ENCODE peak calls at places on chromosome 13, in ten cellular contexts. One of them, this sample, is unnamed.

GRCh38 chr13:73103238-73103637 is 44.4 kb downstream of the KLF5 start:
- DNase-seq in stimulated activated CD4-positive, alpha-beta T cell treated with anti-CD3 and anti-CD28 coated beads, Interleukin-1b, Interleukin-23, amount 100 ng/mL, for 24 hours: no peak
- DNase-seq in uterus: no peak
- DNase-seq in BJ: no peak
- DNase-seq in T-cell: no peak
- DNase-seq in HFF-Myc: no peak
- DNase-seq in activated T-cell treated with anti-CD3 and anti-CD28 coated beads, Interleukin-2, amount 50 U/mL, for 72 hours: no peak
- DNase-seq in posterior vena cava: no peak
- DNase-seq in foreskin fibroblast: no peak
- DNase-seq in progenitor cell of endocrine pancreas: no peak
- DNase-seq in this sample: no peak

GRCh38 chr13:112062619-112063308 is 4.2 kb upstream of the SOX1 start:
- DNase-seq in stimulated activated CD4-positive, alpha-beta T cell treated with anti-CD3 and anti-CD28 coated beads, Interleukin-1b, Interleukin-23, amount 100 ng/mL, for 24 hours: no peak
- DNase-seq in uterus: no peak
- DNase-seq in BJ: no peak
- DNase-seq in T-cell: no peak
- DNase-seq in HFF-Myc: no peak
- DNase-seq in activated T-cell treated with anti-CD3 and anti-CD28 coated beads, Interleukin-2, amount 50 U/mL, for 72 hours: no peak
- DNase-seq in posterior vena cava: no peak
- DNase-seq in foreskin fibroblast: no peak
- DNase-seq in progenitor cell of endocrine pancreas: peak; percentile 65
- DNase-seq in this sample: no peak

GRCh38 chr13:45331123-45331619 is 9.8 kb downstream of the TPT1 start:
- DNase-seq in stimulated activated CD4-positive, alpha-beta T cell treated with anti-CD3 and anti-CD28 coated beads, Interleukin-1b, Interleukin-23, amount 100 ng/mL, for 24 hours: no peak
- DNase-seq in uterus: no peak
- DNase-seq in BJ: no peak
- DNase-seq in T-cell: no peak
- DNase-seq in HFF-Myc: no peak
- DNase-seq in activated T-cell treated with anti-CD3 and anti-CD28 coated beads, Interleukin-2, amount 50 U/mL, for 72 hours: no peak
- DNase-seq in posterior vena cava: no peak
- DNase-seq in foreskin fibroblast: no peak
- DNase-seq in progenitor cell of endocrine pancreas: no peak
- DNase-seq in this sample: no peak

GRCh38 chr13:80036845-80037504 is 304.0 kb downstream of the SPRY2 start:
- DNase-seq in stimulated activated CD4-positive, alpha-beta T cell treated with anti-CD3 and anti-CD28 coated beads, Interleukin-1b, Interleukin-23, amount 100 ng/mL, for 24 hours: no peak
- DNase-seq in uterus: no peak
- DNase-seq in BJ: no peak
- DNase-seq in T-cell: no peak
- DNase-seq in HFF-Myc: no peak
- DNase-seq in activated T-cell treated with anti-CD3 and anti-CD28 coated beads, Interleukin-2, amount 50 U/mL, for 72 hours: no peak
- DNase-seq in posterior vena cava: no peak
- DNase-seq in foreskin fibroblast: no peak
- DNase-seq in progenitor cell of endocrine pancreas: no peak
- DNase-seq in this sample: no peak

GRCh38 chr13:80037505-80037888 is 303.4 kb downstream of the SPRY2 start:
- DNase-seq in stimulated activated CD4-positive, alpha-beta T cell treated with anti-CD3 and anti-CD28 coated beads, Interleukin-1b, Interleukin-23, amount 100 ng/mL, for 24 hours: no peak
- DNase-seq in uterus: no peak
- DNase-seq in BJ: peak; percentile 62
- DNase-seq in T-cell: no peak
- DNase-seq in HFF-Myc: peak; percentile 51
- DNase-seq in activated T-cell treated with anti-CD3 and anti-CD28 coated beads, Interleukin-2, amount 50 U/mL, for 72 hours: no peak
- DNase-seq in posterior vena cava: no peak
- DNase-seq in foreskin fibroblast: peak; percentile 94
- DNase-seq in progenitor cell of endocrine pancreas: no peak
- DNase-seq in this sample: no peak

GRCh38 chr13:28964052-28964451 is 143.9 kb downstream of the MTUS2 start:
- DNase-seq in stimulated activated CD4-positive, alpha-beta T cell treated with anti-CD3 and anti-CD28 coated beads, Interleukin-1b, Interleukin-23, amount 100 ng/mL, for 24 hours: no peak
- DNase-seq in uterus: no peak
- DNase-seq in BJ: no peak
- DNase-seq in T-cell: no peak
- DNase-seq in HFF-Myc: no peak
- DNase-seq in activated T-cell treated with anti-CD3 and anti-CD28 coated beads, Interleukin-2, amount 50 U/mL, for 72 hours: no peak
- DNase-seq in posterior vena cava: no peak
- DNase-seq in foreskin fibroblast: no peak
- DNase-seq in progenitor cell of endocrine pancreas: no peak
- DNase-seq in this sample: no peak

GRCh38 chr13:100521912-100522490 is 66.6 kb downstream of the GGACT start:
- DNase-seq in stimulated activated CD4-positive, alpha-beta T cell treated with anti-CD3 and anti-CD28 coated beads, Interleukin-1b, Interleukin-23, amount 100 ng/mL, for 24 hours: no peak
- DNase-seq in uterus: no peak
- DNase-seq in BJ: no peak
- DNase-seq in T-cell: no peak
- DNase-seq in HFF-Myc: no peak
- DNase-seq in activated T-cell treated with anti-CD3 and anti-CD28 coated beads, Interleukin-2, amount 50 U/mL, for 72 hours: no peak
- DNase-seq in posterior vena cava: no peak
- DNase-seq in foreskin fibroblast: no peak
- DNase-seq in progenitor cell of endocrine pancreas: no peak
- DNase-seq in this sample: no peak

GRCh38 chr13:77513719-77514335 is 21.7 kb upstream of the SCEL start:
- DNase-seq in stimulated activated CD4-positive, alpha-beta T cell treated with anti-CD3 and anti-CD28 coated beads, Interleukin-1b, Interleukin-23, amount 100 ng/mL, for 24 hours: no peak
- DNase-seq in uterus: no peak
- DNase-seq in BJ: no peak
- DNase-seq in T-cell: no peak
- DNase-seq in HFF-Myc: no peak
- DNase-seq in activated T-cell treated with anti-CD3 and anti-CD28 coated beads, Interleukin-2, amount 50 U/mL, for 72 hours: no peak
- DNase-seq in posterior vena cava: no peak
- DNase-seq in foreskin fibroblast: no peak
- DNase-seq in progenitor cell of endocrine pancreas: no peak
- DNase-seq in this sample: no peak

GRCh38 chr13:111973186-111974064 is 93.5 kb upstream of the SOX1 start:
- DNase-seq in stimulated activated CD4-positive, alpha-beta T cell treated with anti-CD3 and anti-CD28 coated beads, Interleukin-1b, Interleukin-23, amount 100 ng/mL, for 24 hours: no peak
- DNase-seq in uterus: no peak
- DNase-seq in BJ: no peak
- DNase-seq in T-cell: no peak
- DNase-seq in HFF-Myc: no peak
- DNase-seq in activated T-cell treated with anti-CD3 and anti-CD28 coated beads, Interleukin-2, amount 50 U/mL, for 72 hours: no peak
- DNase-seq in posterior vena cava: no peak
- DNase-seq in foreskin fibroblast: no peak
- DNase-seq in progenitor cell of endocrine pancreas: no peak
- DNase-seq in this sample: no peak

GRCh38 chr13:29435125-29435911 is 160.2 kb downstream of the SLC7A1 start:
- DNase-seq in stimulated activated CD4-positive, alpha-beta T cell treated with anti-CD3 and anti-CD28 coated beads, Interleukin-1b, Interleukin-23, amount 100 ng/mL, for 24 hours: no peak
- DNase-seq in uterus: peak; percentile 51
- DNase-seq in BJ: peak; percentile 67
- DNase-seq in T-cell: no peak
- DNase-seq in HFF-Myc: peak; percentile 66
- DNase-seq in activated T-cell treated with anti-CD3 and anti-CD28 coated beads, Interleukin-2, amount 50 U/mL, for 72 hours: no peak
- DNase-seq in posterior vena cava: no peak
- DNase-seq in foreskin fibroblast: peak; percentile 82
- DNase-seq in progenitor cell of endocrine pancreas: no peak
- DNase-seq in this sample: no peak